ENCODE peak calls at places on chromosomes 13 and 19, in five cellular contexts. One of them, this sample, is unnamed.

GRCh38 chr13:33494596-33495214 is 209.2 kb upstream of the STARD13 start:
- DNase-seq in K562: no peak
- DNase-seq in A549: no peak
- DNase-seq in GM23338: peak; percentile 20
- DNase-seq in GM12878: no peak
- DNase-seq in this sample: peak; percentile 40

GRCh38 chr19:13748169-13748884 is 16.0 kb upstream of the MRI1 start:
- DNase-seq in K562: peak; percentile 32
- DNase-seq in A549: peak; percentile 18
- DNase-seq in GM23338: peak; percentile 43
- DNase-seq in GM12878: no peak
- DNase-seq in this sample: no peak

GRCh38 chr13:67588607-67589006 is 358.5 kb upstream of the PCDH9 start:
- DNase-seq in K562: no peak
- DNase-seq in A549: no peak
- DNase-seq in GM23338: no peak
- DNase-seq in GM12878: no peak
- DNase-seq in this sample: no peak

GRCh38 chr13:93476175-93476574 is 249.6 kb downstream of the GPC6 start:
- DNase-seq in K562: no peak
- DNase-seq in A549: no peak
- DNase-seq in GM23338: no peak
- DNase-seq in GM12878: no peak
- DNase-seq in this sample: peak; percentile 11

GRCh38 chr13:103876571-103876970 is 810.4 kb upstream of the SLC10A2 start:
- DNase-seq in K562: no peak
- DNase-seq in A549: no peak
- DNase-seq in GM23338: no peak
- DNase-seq in GM12878: no peak
- DNase-seq in this sample: no peak

GRCh38 chr19:38693380-38694223 is 46.2 kb downstream of the ACTN4 start:
- DNase-seq in K562: no peak
- DNase-seq in A549: peak; percentile 91
- DNase-seq in GM23338: peak; percentile 85
- DNase-seq in GM12878: no peak
- DNase-seq in this sample: peak; percentile 81

GRCh38 chr13:43136940-43137574 is 113.7 kb downstream of the DNAJC15 start:
- DNase-seq in K562: no peak
- DNase-seq in A549: no peak
- DNase-seq in GM23338: peak; percentile 32
- DNase-seq in GM12878: no peak
- DNase-seq in this sample: peak; percentile 6

GRCh38 chr19:51978882-51979281 is 7.8 kb downstream of the ZNF350 start:
- DNase-seq in K562: no peak
- DNase-seq in A549: no peak
- DNase-seq in GM23338: no peak
- DNase-seq in GM12878: no peak
- DNase-seq in this sample: no peak

GRCh38 chr19:45952691-45953505 is 20.8 kb downstream of the NOVA2 start:
- DNase-seq in K562: peak; percentile 88
- DNase-seq in A549: peak; percentile 93
- DNase-seq in GM23338: peak; percentile 98
- DNase-seq in GM12878: no peak
- DNase-seq in this sample: no peak

GRCh38 chr13:46154136-46154854 is 27.7 kb downstream of the LCP1 start:
- DNase-seq in K562: no peak
- DNase-seq in A549: no peak
- DNase-seq in GM23338: no peak
- DNase-seq in GM12878: no peak
- DNase-seq in this sample: no peak

GRCh38 chr13:110283661-110284516 is 23.1 kb downstream of the COL4A1 start:
- DNase-seq in K562: no peak
- DNase-seq in A549: no peak
- DNase-seq in GM23338: no peak
- DNase-seq in GM12878: no peak
- DNase-seq in this sample: no peak

DNA sequence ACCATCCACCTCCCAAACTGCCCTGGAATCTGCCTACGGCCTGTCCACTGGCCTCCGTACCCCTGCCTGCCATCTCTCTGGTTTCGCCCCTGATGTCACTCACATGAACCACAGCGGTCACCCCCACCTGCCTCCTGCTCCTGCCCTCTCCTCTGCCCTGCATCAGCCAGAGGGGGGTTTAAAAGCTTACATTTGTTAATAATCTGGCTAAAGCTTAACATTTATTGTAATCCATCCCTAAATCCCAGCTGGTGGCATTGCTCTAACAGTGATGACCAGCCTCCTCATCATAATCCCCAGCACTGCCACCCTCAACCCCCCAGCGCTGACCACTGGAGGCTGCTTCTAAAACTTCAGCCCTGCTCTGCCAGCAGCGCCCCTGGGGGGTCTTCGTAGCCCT is 38.9 kb downstream of the DNM2 start:
- DNase-seq in K562: no peak
- DNase-seq in A549: no peak
- DNase-seq in GM23338: no peak
- DNase-seq in GM12878: no peak
- DNase-seq in this sample: no peak
- TF ChIP-seq JUNB in K562: no peak
- TF ChIP-seq JUNB in A549: no peak
- TF ChIP-seq JUNB in GM23338: no peak
- TF ChIP-seq JUNB in GM12878: no peak
- TF ChIP-seq JUNB in this sample: no peak

GRCh38 chr13:80591978-80592377 is 251.1 kb upstream of the SPRY2 start:
- DNase-seq in K562: no peak
- DNase-seq in A549: no peak
- DNase-seq in GM23338: no peak
- DNase-seq in GM12878: no peak
- DNase-seq in this sample: no peak
- TF ChIP-seq JUNB in K562: no peak
- TF ChIP-seq JUNB in A549: no peak
- TF ChIP-seq JUNB in GM23338: no peak
- TF ChIP-seq JUNB in GM12878: no peak
- TF ChIP-seq JUNB in this sample: no peak

DNA sequence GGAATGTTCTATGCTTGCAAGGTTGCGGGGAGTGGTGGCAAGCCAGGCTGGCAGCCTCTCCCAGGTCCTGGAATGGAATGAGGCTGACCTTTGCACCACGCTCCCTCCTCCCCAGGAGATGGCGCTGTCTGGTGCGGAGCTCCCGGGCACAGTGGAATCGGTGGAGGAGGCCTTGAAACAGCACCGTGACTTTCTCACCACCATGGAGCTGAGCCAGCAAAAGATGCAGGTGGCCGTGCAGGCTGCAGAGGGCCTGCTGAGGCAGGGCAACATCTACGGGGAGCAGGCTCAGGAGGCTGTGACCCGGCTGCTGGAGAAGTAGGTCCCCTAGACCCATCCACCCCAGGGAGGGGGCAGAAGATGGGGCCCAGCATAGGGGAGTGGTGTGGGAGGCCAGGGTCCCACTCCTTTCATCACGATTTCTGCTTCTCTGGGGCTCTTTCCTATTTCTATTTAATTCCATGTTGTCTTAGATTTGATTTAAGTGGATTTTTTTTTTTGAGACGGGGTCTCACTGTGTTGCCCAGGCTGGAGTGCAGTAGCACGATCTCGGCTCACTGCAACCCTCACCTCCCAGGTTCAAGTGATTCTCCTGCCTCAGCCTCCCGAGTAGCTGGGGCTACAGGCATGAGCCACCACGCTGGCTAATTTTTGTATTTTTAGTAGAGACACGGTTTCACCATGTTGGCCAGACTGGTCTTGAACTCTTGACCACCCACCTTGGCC is 53.2 kb upstream of the SHKBP1 start:
- DNase-seq in K562: peak; percentile 70
- DNase-seq in A549: peak; percentile 93
- DNase-seq in GM23338: peak; percentile 93
- DNase-seq in GM12878: no peak
- DNase-seq in this sample: peak; percentile 61
- TF ChIP-seq JUNB in K562: no peak
- TF ChIP-seq JUNB in A549: no peak
- TF ChIP-seq JUNB in GM23338: no peak
- TF ChIP-seq JUNB in GM12878: no peak
- TF ChIP-seq JUNB in this sample: no peak

GRCh38 chr19:31232220-31232619 is 117.0 kb downstream of the TSHZ3 start:
- DNase-seq in K562: no peak
- DNase-seq in A549: no peak
- DNase-seq in GM23338: peak; percentile 48
- DNase-seq in GM12878: no peak
- DNase-seq in this sample: no peak

GRCh38 chr19:31233288-31233687 is 115.9 kb downstream of the TSHZ3 start:
- DNase-seq in K562: no peak
- DNase-seq in A549: no peak
- DNase-seq in GM23338: no peak
- DNase-seq in GM12878: no peak
- DNase-seq in this sample: no peak

GRCh38 chr19:31235806-31236205 is 113.4 kb downstream of the TSHZ3 start:
- DNase-seq in K562: no peak
- DNase-seq in A549: no peak
- DNase-seq in GM23338: no peak
- DNase-seq in GM12878: no peak
- DNase-seq in this sample: no peak

GRCh38 chr19:31231181-31231580 is 118.1 kb downstream of the TSHZ3 start:
- DNase-seq in K562: no peak
- DNase-seq in A549: no peak
- DNase-seq in GM23338: no peak
- DNase-seq in GM12878: no peak
- DNase-seq in this sample: no peak

DNA sequence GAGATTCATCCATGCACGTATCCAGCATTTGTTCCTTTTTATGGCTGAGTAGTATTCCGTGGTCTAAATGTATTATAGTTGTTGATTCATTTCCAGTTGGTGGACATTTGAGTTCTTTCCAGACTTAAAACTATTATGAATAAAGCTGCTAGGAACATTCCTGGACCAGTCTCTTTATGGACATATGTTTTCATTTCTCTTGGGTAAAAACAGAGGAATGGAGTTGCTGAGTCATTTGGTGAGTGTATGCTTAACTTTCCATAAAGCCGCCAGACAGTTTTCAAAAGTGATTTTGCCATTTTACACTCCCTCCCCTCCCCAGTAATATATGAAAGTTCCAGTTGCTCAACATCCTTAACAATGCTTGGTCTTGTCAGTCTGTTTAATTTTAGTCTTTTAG is 116.4 kb downstream of the TSHZ3 start:
- DNase-seq in K562: no peak
- DNase-seq in A549: no peak
- DNase-seq in GM23338: no peak
- DNase-seq in GM12878: no peak
- DNase-seq in this sample: no peak
- TF ChIP-seq JUNB in K562: no peak
- TF ChIP-seq JUNB in A549: no peak
- TF ChIP-seq JUNB in GM23338: no peak
- TF ChIP-seq JUNB in GM12878: no peak
- TF ChIP-seq JUNB in this sample: no peak

This sample was measured in HepG2.